ENCODE peak calls at places on chromosomes 12 and 14, in five cellular contexts. L, B, T, V and C are unnamed samples.

GRCh38 chr12:87793134-87793533 is 236.1 kb downstream of the C12orf50 start:
- DNase-seq in L (no peak), B (no peak), T (no peak), V (no peak), C (no peak)

GRCh38 chr14:57179273-57179672 is 89.4 kb downstream of the EXOC5 start:
- DNase-seq in L (no peak), B (no peak), T (no peak), V (no peak), C (no peak)

GRCh38 chr12:67921286-67921685 is 68.0 kb upstream of the IFNG-AS1 start:
- DNase-seq in L (no peak), B (no peak), T (no peak), V (no peak), C (no peak)

GRCh38 chr14:58987601-58988000 is 200.9 kb upstream of the DAAM1 start:
- DNase-seq in L (no peak), B (no peak), T (no peak), V (no peak), C (no peak)

GRCh38 chr12:115964626-115965025 is 312.9 kb downstream of the MED13L start:
- DNase-seq in L (no peak), B (no peak), T (no peak), V (no peak), C (no peak)

GRCh38 chr14:80047761-80048160 is 163.5 kb downstream of the DIO2 start:
- DNase-seq in L (no peak), B (no peak), T (no peak), V (no peak), C (no peak)

GRCh38 chr14:74551903-74552371 is 58.4 kb downstream of the ISCA2 start:
- DNase-seq in L (no peak), B (peak; percentile 60), T (peak; percentile 78), V (no peak), C (no peak)

GRCh38 chr12:79563021-79563739 is 127.6 kb downstream of the PAWR start:
- DNase-seq in L (no peak), B (no peak), T (no peak), V (no peak), C (no peak)

DNA sequence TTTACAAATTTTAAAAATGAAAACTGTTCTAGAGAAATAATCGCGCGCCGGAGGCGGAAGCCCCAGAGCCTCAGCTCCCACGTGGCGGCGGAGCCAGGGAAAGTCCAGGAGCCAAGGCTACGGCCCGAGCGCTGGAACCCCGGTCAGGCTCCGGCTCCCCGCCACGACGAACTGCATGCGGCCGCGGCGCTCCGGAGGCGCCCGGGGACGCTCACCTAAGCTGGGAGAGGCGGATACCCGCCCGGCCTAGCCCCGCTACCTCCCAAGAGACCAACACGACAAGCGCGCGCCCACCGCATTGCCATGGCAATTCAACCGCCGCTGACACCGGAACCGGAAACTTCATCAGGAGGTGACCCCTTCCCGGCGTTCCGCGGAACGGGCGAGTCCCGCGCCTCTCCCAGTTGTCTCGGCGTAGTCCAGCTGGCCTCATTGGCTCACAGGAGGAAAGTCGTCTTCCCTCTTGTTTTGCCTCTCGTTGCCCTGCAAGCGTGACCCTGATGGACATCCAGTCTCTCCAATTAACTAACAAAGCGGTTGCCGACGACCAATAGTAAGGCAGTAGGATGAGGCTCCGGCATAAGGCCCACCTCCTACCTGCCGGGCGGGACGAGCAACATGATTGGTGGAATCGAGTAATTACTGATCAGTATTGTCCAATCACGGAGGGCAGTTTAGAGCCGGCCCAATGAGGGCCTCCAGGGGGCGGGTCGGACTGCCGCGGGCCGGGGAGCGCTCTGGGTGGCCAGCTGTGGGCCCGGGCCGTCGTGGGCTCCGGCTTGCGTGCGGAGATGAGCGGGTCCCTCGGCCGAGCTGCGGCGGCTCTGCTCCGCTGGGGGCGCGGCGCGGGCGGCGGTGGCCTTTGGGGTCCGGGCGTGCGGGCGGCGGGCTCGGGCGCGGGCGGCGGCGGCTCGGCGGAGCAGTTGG is at the start of gene GLRX5:
- DNase-seq in L (peak; percentile 99), B (peak; percentile 100), T (peak; percentile 99), V (peak; percentile 100), C (peak; percentile 100)
- TF ChIP-seq POLR2A in L (no peak), B (peak; percentile 78), T (peak; percentile 65), V (peak; percentile 62), C (peak; percentile 95)

GRCh38 chr12:112937741-112938719 is at the start of gene OAS3:
- DNase-seq in L (peak; percentile 90), B (peak; percentile 93), T (peak; percentile 90), V (peak; percentile 77), C (peak; percentile 38)
- TF ChIP-seq POLR2A in L (no peak), B (no peak), T (no peak), V (peak; percentile 54), C (no peak)

GRCh38 chr12:55925870-55926737 is 1.6 kb downstream of the PYM1 start:
- DNase-seq in L (no peak), B (no peak), T (no peak), V (no peak), C (no peak)

GRCh38 chr12:55929306-55929791 is 1.6 kb upstream of the DGKA start:
- DNase-seq in L (no peak), B (no peak), T (no peak), V (no peak), C (no peak)

GRCh38 chr12:55925371-55925770 is 2.3 kb downstream of the PYM1 start:
- DNase-seq in L (no peak), B (no peak), T (no peak), V (no peak), C (peak; percentile 22)

GRCh38 chr12:55926738-55927587 is 731 bp downstream of the PYM1 start:
- DNase-seq in L (peak; percentile 94), B (peak; percentile 94), T (peak; percentile 89), V (peak; percentile 90), C (peak; percentile 94)

DNA sequence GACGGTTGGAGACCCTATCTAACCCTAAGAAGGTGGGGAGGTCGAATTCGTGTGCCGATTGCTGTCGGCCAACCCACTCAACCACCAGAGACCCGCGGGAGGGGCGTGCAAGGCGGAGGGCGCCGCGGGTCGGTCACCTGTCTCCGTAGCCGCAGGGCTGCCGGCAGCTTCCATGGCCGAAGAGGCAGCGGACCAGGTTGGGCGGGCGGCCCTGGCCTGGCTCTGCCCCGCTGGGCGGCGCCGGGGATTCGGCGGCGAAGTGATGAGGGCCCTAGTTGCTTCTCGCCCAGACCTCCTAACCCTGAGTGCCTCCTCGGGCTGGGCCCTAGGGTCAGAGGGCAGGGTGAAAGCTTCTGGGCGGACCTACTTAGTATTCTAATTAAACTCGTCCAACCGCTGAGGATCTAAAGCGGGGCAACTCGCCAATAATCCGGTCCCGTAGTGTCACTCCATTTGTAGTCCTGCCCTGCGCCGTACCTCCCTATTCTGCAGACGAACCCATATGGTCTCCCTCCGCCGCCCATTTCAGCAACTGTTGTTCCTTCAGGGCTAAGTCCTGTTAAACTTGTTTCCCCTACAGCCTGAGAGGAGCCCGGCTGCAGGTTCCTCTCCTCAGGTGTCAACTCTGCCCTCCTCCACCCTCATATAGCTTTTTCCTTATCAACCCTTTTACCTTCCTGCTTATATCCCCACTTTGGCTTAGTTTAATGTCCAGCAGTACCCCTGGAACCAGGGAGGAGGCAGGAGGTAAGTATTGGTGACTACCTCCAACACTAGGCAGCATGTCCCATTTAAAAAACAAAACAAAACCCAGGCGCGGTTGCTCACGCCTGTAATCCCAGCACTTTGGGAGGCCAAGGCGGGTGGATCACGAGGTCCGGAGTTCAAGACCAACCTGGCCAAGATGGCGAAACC is at the start of gene PYM1:
- DNase-seq in L (peak; percentile 95), B (peak; percentile 96), T (peak; percentile 90), V (peak; percentile 89), C (peak; percentile 93)
- TF ChIP-seq POLR2A in L (no peak), B (no peak), T (no peak), V (peak; percentile 64), C (peak; percentile 86)

DNA sequence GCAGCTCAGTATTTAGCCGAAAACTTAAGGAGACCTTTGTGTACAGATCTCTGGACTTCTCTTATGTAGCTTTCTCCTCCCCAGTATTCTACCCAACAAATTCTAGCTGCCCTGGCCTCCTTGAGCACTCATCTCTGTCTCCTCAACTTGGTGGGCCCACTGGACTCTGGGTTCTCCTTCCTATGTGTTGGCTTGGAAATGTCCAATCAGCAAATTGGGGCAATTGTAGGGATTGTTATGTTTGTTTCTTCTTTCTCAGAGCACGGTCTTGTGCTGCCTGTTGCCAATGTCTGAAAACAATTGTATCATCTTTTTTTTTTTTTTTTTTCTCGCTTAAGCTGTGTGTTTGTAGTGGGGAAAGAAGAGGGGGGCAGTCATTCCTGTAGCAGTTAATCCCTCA is 30.2 kb downstream of the NTN4 start:
- DNase-seq in L (no peak), B (no peak), T (no peak), V (no peak), C (no peak)
- TF ChIP-seq POLR2A in L (no peak), B (no peak), T (no peak), V (no peak), C (no peak)